ENCODE peak calls at places on chromosome 12, in five cellular contexts. D, O, F, N and E are unnamed samples.

GRCh38 chr12:89235189-89235993 is 116.9 kb downstream of the DUSP6 start:
- DNase-seq in D (no peak), O (no peak), F (peak), N (no peak), E (no peak)

GRCh38 chr12:19546027-19546426 is 106.7 kb downstream of the AEBP2 start:
- DNase-seq in O (no peak), D (no peak), F (no peak), N (peak), E (peak)

GRCh38 chr12:10027311-10028099 is 3.0 kb upstream of the CLEC9A start:
- DNase-seq in O (no peak), D (no peak), F (peak), N (no peak), E (peak)

GRCh38 chr12:127425474-127425873 is 841.5 kb upstream of the TMEM132C start:
- DNase-seq in D (no peak), N (no peak), F (no peak), O (no peak), E (no peak)

GRCh38 chr12:10722502-10722904 is 620 bp downstream of the YBX3 start:
- DNase-seq in F (peak), D (peak), O (peak), N (peak), E (peak)

GRCh38 chr12:130049666-130050065 is 112.6 kb upstream of the FZD10 start:
- DNase-seq in F (no peak), O (no peak), N (no peak), D (peak), E (no peak)

GRCh38 chr12:3961573-3961972 is 88.4 kb upstream of the PARP11 start:
- DNase-seq in F (no peak), D (no peak), O (no peak), N (no peak), E (no peak)

GRCh38 chr12:80648866-80649265 is 58.6 kb upstream of the MYF6 start:
- DNase-seq in F (peak), O (no peak), D (no peak), N (peak), E (peak)

GRCh38 chr12:106245767-106246166 is 2.1 kb downstream of the CKAP4 start:
- DNase-seq in D (peak), N (peak), O (no peak), F (no peak), E (no peak)

GRCh38 chr12:130672122-130672825 is 43.8 kb downstream of the RIMBP2 start:
- DNase-seq in F (no peak), D (no peak), O (no peak), N (no peak), E (no peak)

GRCh38 chr12:104747330-104747729 is 210.8 kb downstream of the SLC41A2 start:
- DNase-seq in N (no peak), D (no peak), O (no peak), F (no peak), E (no peak)

GRCh38 chr12:104142543-104142942 is 4.5 kb upstream of the NFYB start:
- DNase-seq in O (no peak), F (no peak), D (no peak), N (no peak), E (no peak)

GRCh38 chr12:110035534-110036104 is 12.7 kb downstream of the C12orf76 start:
- DNase-seq in N (no peak), D (no peak), F (no peak), O (no peak), E (no peak)

GRCh38 chr12:5222011-5222461 is 178.4 kb downstream of the KCNA5 start:
- DNase-seq in D (no peak), O (no peak), N (no peak), F (no peak), E (no peak)

GRCh38 chr12:131223791-131224567 is 270.3 kb downstream of the ADGRD1 start:
- DNase-seq in N (no peak), F (no peak), O (no peak), D (peak), E (no peak)

GRCh38 chr12:113214938-113215400 is 6.3 kb upstream of the TPCN1 start:
- DNase-seq in D (peak), N (peak), F (peak), O (peak), E (peak)

GRCh38 chr12:92987846-92988621 is 58.9 kb upstream of the EEA1 start:
- DNase-seq in D (peak), F (no peak), O (peak), N (no peak), E (no peak)

GRCh38 chr12:96121271-96121711 is 72.9 kb upstream of the ELK3 start:
- DNase-seq in F (no peak), O (no peak), N (peak), D (no peak), E (no peak)

GRCh38 chr12:88067301-88067700 is 38.1 kb upstream of the C12orf50 start:
- DNase-seq in D (no peak), N (peak), O (no peak), F (no peak), E (no peak)

GRCh38 chr12:40622246-40622838 is 69.9 kb upstream of the CNTN1 start:
- DNase-seq in F (peak), N (peak), O (peak), D (no peak), E (no peak)

GRCh38 chr12:50625029-50625875 is 120.5 kb downstream of the DIP2B start:
- DNase-seq in O (no peak), F (no peak), D (no peak), N (no peak), E (no peak)

GRCh38 chr12:88743946-88744685 is 163.8 kb upstream of the KITLG start:
- DNase-seq in F (no peak), D (no peak), N (no peak), O (no peak), E (no peak)

GRCh38 chr12:100576311-100577036 is 3.0 kb downstream of the GAS2L3 start:
- DNase-seq in D (no peak), N (peak), O (no peak), F (peak), E (peak)

GRCh38 chr12:57452181-57452936 is 2.7 kb upstream of the INHBE start:
- DNase-seq in D (no peak), N (peak), O (no peak), F (no peak), E (peak)

GRCh38 chr12:12349711-12350665 is at the start of gene MANSC1:
- DNase-seq in N (peak), D (peak), O (peak), F (no peak), E (no peak)

GRCh38 chr12:4157122-4157521 is 116.4 kb upstream of the CCND2 start:
- DNase-seq in F (peak), D (no peak), N (no peak), O (no peak), E (no peak)

GRCh38 chr12:114013601-114014345 is 47.6 kb upstream of the RBM19 start:
- DNase-seq in D (no peak), N (peak), O (no peak), F (peak), E (peak)

GRCh38 chr12:79659961-79660431 is 30.8 kb downstream of the PAWR start:
- DNase-seq in D (no peak), F (no peak), N (peak), O (no peak), E (no peak)

GRCh38 chr12:43655586-43655985 is 103.0 kb downstream of the PUS7L start:
- DNase-seq in D (no peak), F (peak), O (no peak), N (peak), E (no peak)

GRCh38 chr12:114691810-114692557 is 8.0 kb upstream of the TBX3 start:
- DNase-seq in O (peak), F (peak), D (no peak), N (no peak), E (no peak)

GRCh38 chr12:105289114-105289904 is 41.2 kb upstream of the C12orf75 start:
- DNase-seq in F (no peak), N (no peak), D (no peak), O (no peak), E (no peak)

GRCh38 chr12:69653703-69654102 is 43.0 kb upstream of the LRRC10 start:
- DNase-seq in N (peak), D (no peak), F (peak), O (no peak), E (no peak)

GRCh38 chr12:109461049-109461845 is 15.9 kb downstream of the KCTD10 start:
- DNase-seq in D (peak), N (peak), O (no peak), F (peak), E (no peak)

GRCh38 chr12:6073426-6073825 is 51.0 kb downstream of the VWF start:
- DNase-seq in O (no peak), F (no peak), N (no peak), D (no peak), E (no peak)

GRCh38 chr12:52221912-52222457 is 11.1 kb upstream of the KRT7 start:
- DNase-seq in F (peak), D (peak), N (peak), O (peak), E (no peak)

GRCh38 chr12:43676183-43676813 is 82.3 kb downstream of the PUS7L start:
- DNase-seq in F (peak), N (peak), O (no peak), D (no peak), E (no peak)

GRCh38 chr12:111268738-111269572 is 99.9 kb downstream of the PHETA1 start:
- DNase-seq in O (no peak), F (no peak), N (no peak), D (no peak), E (no peak)

GRCh38 chr12:6955462-6956331 is 4.5 kb downstream of the PTPN6 start:
- DNase-seq in N (no peak), O (no peak), F (no peak), D (peak), E (no peak)

DNA sequence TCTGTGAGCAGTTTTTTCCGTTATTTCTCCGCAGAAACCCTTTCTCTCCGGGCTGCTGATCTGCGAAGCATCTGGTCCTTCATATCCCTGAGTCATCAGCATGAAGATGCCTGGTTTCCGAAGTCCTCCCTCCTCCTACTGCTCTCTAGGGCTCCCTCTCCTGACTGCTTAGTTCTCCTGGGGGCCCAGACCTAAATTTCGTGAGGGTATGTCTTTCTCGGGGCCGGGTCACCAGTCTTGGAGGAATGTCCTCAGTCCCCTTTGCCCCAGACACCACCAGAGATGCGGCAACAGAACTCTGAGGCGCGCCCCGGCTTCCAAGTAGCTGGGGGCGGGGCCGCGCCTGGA is 622 bp upstream of the BICDL1 start:
- DNase-seq in F (no peak), D (no peak), N (peak), O (no peak), E (no peak)
- TF ChIP-seq CTCF in F (peak), D (no peak), N (peak), O (no peak), E (peak)

GRCh38 chr12:68521321-68521839 is 89.3 kb upstream of the RAP1B start:
- DNase-seq in D (no peak), O (no peak), N (peak), F (peak), E (peak)

GRCh38 chr12:68521848-68522502 is 88.7 kb upstream of the RAP1B start:
- DNase-seq in D (no peak), N (no peak), O (no peak), F (no peak), E (no peak)
- H3K4me3 ChIP-seq in D (no peak), N (no peak), O (no peak), F (no peak), E (no peak)

GRCh38 chr12:119274636-119275065 is 59.9 kb upstream of the CCDC60 start:
- DNase-seq in N (no peak), F (no peak), D (no peak), O (no peak), E (no peak)
- TF ChIP-seq CTCF in N (no peak), F (no peak), D (no peak), O (no peak), E (no peak)

DNA sequence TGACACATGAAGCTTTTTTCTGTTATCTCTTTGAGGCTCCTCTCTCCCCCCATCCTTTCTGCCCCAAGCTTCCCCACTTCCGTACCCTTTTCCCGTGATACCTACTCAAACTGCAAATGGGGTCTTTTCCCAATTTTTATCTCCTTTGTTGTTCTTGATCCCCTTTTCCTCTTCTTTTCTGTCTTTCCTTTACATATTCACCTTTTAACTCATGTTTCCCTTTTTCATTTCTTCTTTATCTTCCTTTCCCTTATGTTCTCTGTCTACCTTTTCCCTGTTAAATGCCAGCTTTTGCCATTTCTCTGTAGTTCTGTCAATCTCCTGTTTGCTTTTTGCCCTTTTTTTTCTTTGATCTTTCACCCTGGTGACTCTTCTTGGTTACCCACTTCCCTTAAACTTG is 2.6 kb upstream of the BHLHE41 start:
- DNase-seq in O (no peak), D (no peak), F (no peak), N (no peak), E (no peak)
- H3K4me3 ChIP-seq in O (no peak), D (no peak), F (no peak), N (no peak), E (no peak)

GRCh38 chr12:132460571-132460970 is 29.4 kb upstream of the FBRSL1 start:
- DNase-seq in N (no peak), F (no peak), D (no peak), O (no peak), E (no peak)
- TF ChIP-seq CTCF in N (peak), F (peak), D (peak), O (no peak), E (peak)

GRCh38 chr12:47700263-47700662 is 5.6 kb downstream of the RPAP3 start:
- DNase-seq in N (no peak), D (no peak), F (no peak), O (no peak), E (no peak)
- H3K4me3 ChIP-seq in N (no peak), D (no peak), F (no peak), O (no peak), E (no peak)

DNA sequence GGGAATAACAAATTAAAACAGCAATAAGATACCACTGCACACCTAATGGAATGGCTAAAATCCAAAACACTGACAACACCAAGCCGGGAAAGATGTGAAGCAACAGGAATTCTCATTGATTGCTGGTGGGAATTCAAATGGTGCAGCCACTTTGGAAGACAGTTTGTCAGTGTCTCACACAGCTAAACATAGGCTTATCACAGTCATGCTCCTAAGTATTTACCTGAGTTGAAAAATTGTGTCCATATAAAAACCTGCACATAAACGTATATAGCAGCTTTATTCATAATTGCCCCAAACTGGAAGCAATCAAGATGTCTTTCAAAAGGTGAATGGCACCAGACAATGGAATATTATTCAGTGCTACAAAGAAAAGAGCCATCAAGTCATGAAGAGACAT is 21.6 kb downstream of the GNPTAB start:
- DNase-seq in O (no peak), D (no peak), F (no peak), N (no peak), E (no peak)
- TF ChIP-seq CTCF in O (no peak), D (no peak), F (no peak), N (no peak), E (no peak)

DNA sequence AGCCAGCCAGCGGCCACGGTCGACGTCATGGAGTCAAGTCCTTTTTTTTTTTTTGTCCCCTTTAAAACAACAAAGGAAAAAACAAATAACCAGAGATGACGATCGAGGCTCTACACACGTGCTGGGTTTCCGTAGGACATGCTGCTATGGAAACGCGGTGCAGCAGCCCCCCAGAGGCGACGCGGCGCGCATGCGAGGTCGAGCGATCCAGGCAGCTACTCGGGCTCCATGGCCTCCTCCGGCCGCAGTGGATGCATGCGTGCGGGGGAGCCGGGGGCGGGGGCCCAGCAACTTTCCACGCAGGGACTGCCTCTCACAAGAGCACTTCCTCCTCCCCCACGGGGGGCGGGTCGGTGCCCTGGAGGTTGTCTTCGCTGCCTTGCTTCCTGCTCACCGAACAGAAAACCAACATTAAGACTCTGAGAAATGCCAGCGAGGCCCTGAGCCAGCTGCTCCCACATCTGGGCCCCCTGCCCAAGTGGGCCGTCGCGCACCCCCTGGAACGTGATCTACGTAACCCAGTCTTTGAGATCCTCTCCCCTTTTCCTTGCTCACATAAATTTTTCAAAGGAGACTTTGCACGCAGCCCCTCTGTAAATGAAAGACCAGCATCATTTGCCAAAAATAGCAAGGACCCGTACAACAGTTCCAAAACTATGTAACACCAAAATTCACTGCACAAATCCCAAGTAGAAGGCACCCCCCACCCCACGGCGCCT is 30.7 kb downstream of the P2RX4 start:
- DNase-seq in D (peak), N (peak), F (no peak), O (peak), E (no peak)
- H3K4me3 ChIP-seq in D (peak), N (no peak), F (no peak), O (no peak), E (no peak)

GRCh38 chr12:58728397-58728796 is 191.9 kb downstream of the LRIG3 start:
- DNase-seq in D (no peak), N (no peak), O (no peak), F (peak), E (no peak)

GRCh38 chr12:58727526-58727925 is 192.8 kb downstream of the LRIG3 start:
- DNase-seq in D (no peak), F (peak), N (peak), O (no peak), E (no peak)

GRCh38 chr12:58731096-58731495 is 189.2 kb downstream of the LRIG3 start:
- DNase-seq in D (no peak), N (no peak), O (no peak), F (no peak), E (no peak)

DNA sequence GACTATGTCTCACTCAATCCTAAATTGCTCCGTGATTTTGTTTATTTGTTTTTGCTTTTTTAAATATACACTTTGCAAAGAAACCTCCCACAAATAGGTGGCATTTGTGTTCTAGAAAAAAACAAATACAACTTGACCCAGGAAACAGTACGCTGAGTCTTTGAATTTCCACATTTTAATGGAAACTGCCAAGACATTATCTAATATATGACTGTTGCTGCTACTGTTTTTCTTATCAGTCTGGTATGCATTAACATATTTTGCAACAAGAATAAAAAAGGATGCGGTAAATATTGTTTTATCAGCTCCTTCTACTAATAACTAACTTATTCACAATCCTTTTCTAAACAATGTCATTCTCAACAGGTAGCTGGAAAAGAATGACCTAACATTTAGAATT is 187.4 kb downstream of the LRIG3 start:
- DNase-seq in F (no peak), N (peak), D (no peak), O (no peak), E (no peak)
- TF ChIP-seq CTCF in F (no peak), N (no peak), D (no peak), O (no peak), E (no peak)

DNA sequence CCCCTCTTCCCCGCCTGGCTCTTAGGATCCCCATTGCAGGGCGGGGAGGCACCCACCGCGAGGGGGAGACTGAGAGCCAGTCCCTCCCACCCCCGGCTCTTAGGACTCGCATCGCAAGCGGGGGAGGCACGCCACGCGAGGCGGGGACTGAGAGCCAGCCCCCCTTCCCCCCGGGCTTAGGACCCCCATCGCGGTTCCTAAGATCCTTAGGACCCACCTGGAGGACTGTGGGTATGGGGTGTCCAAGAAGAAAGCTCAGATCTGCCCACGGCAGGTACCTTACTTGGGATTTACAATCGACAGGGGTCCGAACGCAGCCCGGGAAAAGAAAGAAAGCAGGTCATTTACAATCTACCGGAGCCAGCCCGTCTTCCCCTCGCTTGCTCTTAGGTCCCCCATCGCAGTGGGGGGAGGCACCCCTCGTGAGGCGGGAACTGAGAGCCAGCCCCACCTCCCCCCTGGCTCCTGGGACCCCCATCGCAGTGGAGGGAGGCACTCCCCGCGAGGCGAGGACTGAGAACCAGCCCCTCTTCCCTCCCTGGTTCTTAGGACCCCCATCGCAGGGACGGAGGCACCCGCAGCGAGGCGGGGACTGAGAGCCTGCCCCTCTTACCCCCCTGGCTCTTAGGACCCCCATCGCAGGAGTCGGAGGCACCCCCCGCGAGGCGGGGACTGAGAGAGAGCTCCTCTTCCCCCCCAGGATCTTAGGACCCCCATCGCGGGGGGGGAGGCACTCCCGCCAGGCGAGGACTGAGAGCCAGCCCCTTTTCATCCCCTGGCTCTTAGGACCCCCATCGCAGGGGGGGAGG is 43.7 kb downstream of the DDX11 start:
- DNase-seq in N (peak), F (peak), D (no peak), O (no peak), E (no peak)
- H3K4me3 ChIP-seq in N (peak), F (peak), D (peak), O (no peak), E (peak)